ENCODE peak calls at places on chromosome 9, in four cellular contexts. W is ovary; Y is CD4-positive, alpha-beta T cell; X is psoas muscle. M is an unnamed sample.

GRCh38 chr9:84435902-84436301 is 95.3 kb upstream of the SLC28A3 start:
- DNase-seq in W (no peak), Y (no peak), X (no peak), M (no peak)

GRCh38 chr9:116417464-116417863 is 263.9 kb downstream of the PAPPA start:
- DNase-seq in W (no peak), X (no peak), Y (no peak), M (no peak)

GRCh38 chr9:124964056-124964455 is 23.2 kb upstream of the GOLGA1 start:
- DNase-seq in X (no peak), W (no peak), Y (no peak), M (no peak)

GRCh38 chr9:108552459-108553040 is 303.2 kb downstream of the ACTL7B start:
- DNase-seq in Y (no peak), W (no peak), X (no peak), M (no peak)

GRCh38 chr9:131636593-131636992 is 91.3 kb downstream of the PRRT1B start:
- DNase-seq in Y (no peak), X (no peak), W (no peak), M (no peak)

GRCh38 chr9:92196400-92196799 is 81.2 kb upstream of the SPTLC1 start:
- DNase-seq in X (no peak), W (no peak), Y (no peak), M (no peak)

GRCh38 chr9:72599874-72600534 is 78.6 kb downstream of the TMC1 start:
- DNase-seq in Y (no peak), W (no peak), X (no peak), M (no peak)

GRCh38 chr9:115456515-115456914 is 338.6 kb upstream of the TNC start:
- DNase-seq in Y (no peak), W (no peak), X (no peak), M (no peak)

GRCh38 chr9:122849546-122849945 is 21.2 kb upstream of the PDCL start:
- DNase-seq in Y (no peak), W (no peak), X (no peak), M (no peak)

GRCh38 chr9:14423816-14424261 is 109.9 kb upstream of the NFIB start:
- DNase-seq in Y (no peak), W (no peak), X (no peak), M (no peak)

GRCh38 chr9:16352791-16353401 is 517.6 kb downstream of the BNC2 start:
- DNase-seq in X (no peak), Y (no peak), W (peak; percentile 68), M (no peak)

GRCh38 chr9:38443181-38443580 is 18.9 kb upstream of the IGFBPL1 start:
- DNase-seq in W (no peak), X (no peak), Y (no peak), M (peak; percentile 60)

GRCh38 chr9:88076286-88077070 is 61.8 kb downstream of the SPATA31C2 start:
- DNase-seq in W (peak; percentile 76), Y (peak; percentile 41), X (peak; percentile 55), M (peak; percentile 93)

GRCh38 chr9:76519027-76519835 is 60.2 kb downstream of the GCNT1 start:
- DNase-seq in W (no peak), X (no peak), Y (no peak), M (no peak)

GRCh38 chr9:28234899-28235277 is 661.6 kb upstream of the C9orf72 start:
- DNase-seq in Y (no peak), W (no peak), X (no peak), M (no peak)

GRCh38 chr9:83299556-83299955 is 236.6 kb upstream of the RASEF start:
- DNase-seq in X (peak; percentile 36), W (no peak), Y (no peak), M (no peak)

GRCh38 chr9:136974834-136975535 is 2.3 kb upstream of the PTGDS start:
- DNase-seq in X (no peak), Y (no peak), W (no peak), M (no peak)

GRCh38 chr9:115845648-115846312 is 307.8 kb upstream of the PAPPA start:
- DNase-seq in W (no peak), Y (no peak), X (no peak), M (no peak)

GRCh38 chr9:109161471-109161870 is 5.6 kb downstream of the FRRS1L start:
- DNase-seq in Y (no peak), W (no peak), X (no peak), M (no peak)

GRCh38 chr9:92655366-92655765 is 14.6 kb downstream of the IPPK start:
- DNase-seq in X (no peak), W (no peak), Y (no peak), M (no peak)

GRCh38 chr9:116027951-116028350 is 125.6 kb upstream of the PAPPA start:
- DNase-seq in Y (no peak), X (no peak), W (no peak), M (no peak)

GRCh38 chr9:1051286-1052118 is 1.3 kb downstream of the DMRT2 start:
- DNase-seq in X (peak; percentile 47), Y (no peak), W (no peak), M (peak; percentile 67)

GRCh38 chr9:16726718-16727451 is 143.6 kb downstream of the BNC2 start:
- DNase-seq in Y (no peak), X (peak; percentile 87), W (peak; percentile 89), M (peak; percentile 63)

GRCh38 chr9:129608561-129609481 is 12.1 kb downstream of the C9orf50 start:
- DNase-seq in Y (no peak), W (peak; percentile 48), X (no peak), M (peak; percentile 57)

GRCh38 chr9:128683340-128684064 is 5.5 kb upstream of the SET start:
- DNase-seq in Y (no peak), X (no peak), W (peak; percentile 44), M (peak; percentile 75)

GRCh38 chr9:104779334-104779733 is 15.4 kb downstream of the NIPSNAP3B start:
- DNase-seq in Y (no peak), W (no peak), X (no peak), M (no peak)

GRCh38 chr9:109745335-109746283 is 34.4 kb upstream of the PALM2AKAP2 start:
- DNase-seq in Y (no peak), X (peak; percentile 70), W (peak; percentile 29), M (no peak)

GRCh38 chr9:34070601-34071340 is 22.1 kb upstream of the UBAP2 start:
- DNase-seq in Y (no peak), X (no peak), W (peak; percentile 23), M (no peak)

GRCh38 chr9:15146121-15146820 is 160.7 kb downstream of the TTC39B start:
- DNase-seq in W (no peak), X (no peak), Y (no peak), M (no peak)

GRCh38 chr9:35842020-35842745 is 13.2 kb downstream of the TMEM8B start:
- DNase-seq in Y (no peak), X (no peak), W (no peak), M (peak; percentile 39)

GRCh38 chr9:34405719-34406118 is 29.0 kb upstream of the MYORG start:
- DNase-seq in X (no peak), W (no peak), Y (no peak), M (no peak)

GRCh38 chr9:35538361-35539234 is 48.7 kb downstream of the RUSC2 start:
- DNase-seq in X (peak; percentile 74), Y (no peak), W (peak; percentile 84), M (peak; percentile 50)

GRCh38 chr9:107306308-107306707 is 23.2 kb downstream of the RAD23B start:
- DNase-seq in X (no peak), Y (no peak), W (no peak), M (no peak)

GRCh38 chr9:16179566-16179965 is 626.7 kb downstream of the CCDC171 start:
- DNase-seq in Y (no peak), X (no peak), W (no peak), M (no peak)

GRCh38 chr9:72477862-72478564 is 43.4 kb upstream of the TMC1 start:
- DNase-seq in X (no peak), Y (no peak), W (no peak), M (no peak)

GRCh38 chr9:37036237-37037136 is 2.4 kb upstream of the PAX5 start:
- DNase-seq in W (no peak), Y (no peak), X (no peak), M (no peak)

GRCh38 chr9:18531127-18531526 is 57.2 kb downstream of the ADAMTSL1 start:
- DNase-seq in X (no peak), Y (no peak), W (no peak), M (no peak)

GRCh38 chr9:118630079-118630478 is 739.2 kb downstream of the BRINP1 start:
- DNase-seq in Y (no peak), W (no peak), X (no peak), M (no peak)
- H3K9me3 ChIP-seq in Y (no peaks in the 10 kb centered on the region), W (no peaks in the 10 kb centered on the region), X (no peaks in the 10 kb centered on the region), M (no peaks in the 10 kb centered on the region)

DNA sequence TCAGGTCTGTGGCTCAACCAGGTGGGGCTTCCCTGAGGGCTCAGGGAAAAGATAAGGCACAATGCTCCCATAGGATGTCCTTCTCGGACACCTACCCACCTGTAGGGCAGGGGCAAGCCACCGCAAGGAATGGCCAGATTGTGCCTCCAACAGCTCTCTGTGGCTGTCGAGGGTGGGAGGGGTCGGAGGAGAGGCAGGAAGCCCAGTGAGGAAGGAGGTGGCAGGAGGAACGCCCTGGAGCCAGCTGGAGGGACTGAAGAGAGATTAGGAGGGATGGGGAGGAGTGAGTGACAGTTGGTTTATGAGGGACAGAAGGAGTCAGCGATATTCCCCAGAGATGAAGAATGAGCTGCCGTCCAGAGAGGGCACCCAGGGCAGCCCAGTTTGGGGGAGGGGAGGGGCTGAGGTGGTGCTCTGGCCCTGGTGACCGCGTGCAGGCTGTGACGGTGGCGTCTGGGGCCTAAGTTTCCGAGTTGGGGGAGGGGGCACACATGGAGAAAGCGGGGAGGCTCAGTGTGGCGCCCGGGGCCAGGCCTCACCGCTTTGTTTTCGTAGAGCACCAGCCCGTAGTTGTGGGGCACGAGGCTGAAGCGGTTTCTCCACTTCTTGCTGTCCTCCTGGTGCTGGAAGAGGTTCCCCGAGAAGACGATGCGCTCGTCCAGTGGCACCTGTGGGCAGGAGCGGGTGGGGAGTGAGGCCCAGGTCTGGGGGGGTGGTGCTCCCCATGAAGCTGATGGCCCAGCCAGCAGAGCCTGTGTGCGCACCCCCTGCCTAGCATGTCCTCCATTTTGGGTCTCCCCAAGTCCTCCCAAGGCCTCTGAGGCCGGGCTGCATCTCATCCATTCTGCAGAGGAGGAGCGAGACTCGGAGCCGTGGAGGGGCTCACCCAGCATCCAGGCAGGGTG is 75.6 kb downstream of the LRSAM1 start:
- DNase-seq in Y (no peak), X (no peak), W (no peak), M (no peak)
- H3K9me3 ChIP-seq in Y (peaks cover 14% of the 10 kb centered on the region), X (peaks cover 9% of the 10 kb centered on the region), W (no peaks in the 10 kb centered on the region), M (no peaks in the 10 kb centered on the region)

DNA sequence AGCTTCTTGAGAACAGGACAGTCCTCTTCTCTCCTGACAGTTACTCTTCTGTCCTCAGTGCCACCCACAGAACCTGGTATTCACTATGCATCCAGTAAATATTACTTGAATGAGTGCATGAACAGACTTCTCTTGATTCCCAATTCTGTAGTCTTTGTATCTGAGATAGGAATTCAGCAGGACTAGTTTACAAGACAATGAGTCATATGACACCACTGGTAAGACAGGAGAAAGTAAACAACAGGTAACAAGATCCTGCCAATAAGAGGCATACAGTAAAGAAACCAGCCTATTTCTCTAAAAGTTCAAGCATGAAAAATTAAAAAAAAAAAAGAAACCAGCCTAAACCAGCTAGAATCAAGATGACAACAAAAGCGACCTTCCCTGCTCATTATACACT is 6.2 kb downstream of the ZNF883 start:
- DNase-seq in X (no peak), Y (no peak), W (no peak), M (no peak)
- H3K9me3 ChIP-seq in X (peaks cover 11% of the 10 kb centered on the region), Y (peaks cover 25% of the 10 kb centered on the region), W (peaks cover 8% of the 10 kb centered on the region), M (no peaks in the 10 kb centered on the region)

DNA sequence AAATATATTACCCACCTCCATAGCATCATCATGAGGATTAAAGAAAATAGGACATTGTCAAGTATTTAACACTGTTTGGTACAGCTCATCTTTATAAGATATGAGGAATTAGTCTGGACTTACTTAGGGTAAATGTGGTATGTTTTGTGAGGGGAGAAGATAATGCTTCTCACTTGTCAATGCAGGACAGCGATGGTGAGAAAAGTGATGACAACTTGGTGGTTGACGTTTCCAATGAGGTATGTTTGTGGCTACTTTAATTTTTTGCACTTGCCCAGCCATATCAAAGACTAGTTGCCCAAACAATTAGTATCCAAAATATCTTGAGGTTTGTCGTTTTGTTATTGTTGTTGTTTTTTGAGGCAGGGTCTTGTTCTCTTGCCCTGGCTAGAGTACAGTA is 133.9 kb downstream of the TLE4 start:
- DNase-seq in X (no peak), Y (no peak), W (no peak), M (no peak)
- H3K9me3 ChIP-seq in X (no peaks in the 10 kb centered on the region), Y (no peaks in the 10 kb centered on the region), W (no peaks in the 10 kb centered on the region), M (no peaks in the 10 kb centered on the region)

M was measured in right lobe of liver.